ENCODE peak calls at places on chromosomes 7 and 10, in seven cellular contexts. V is H9, N is ovary, M is GM23248, E is OCI-LY7, U is aorta, P is uterus. L is an unnamed sample.

GRCh38 chr7:41451826-41452225 is 251.1 kb downstream of the INHBA start:
- DNase-seq in V (no peak), N (no peak), M (peak; percentile 36), E (no peak), U (no peak), P (no peak), L (no peak)

GRCh38 chr7:108348913-108349312 is 107.3 kb downstream of the NRCAM start:
- DNase-seq in V (no peak), N (no peak), M (peak; percentile 83), E (no peak), U (no peak), P (no peak), L (no peak)

GRCh38 chr7:66099551-66100407 is 14.9 kb upstream of the CRCP start:
- DNase-seq in V (peak; percentile 82), N (peak; percentile 84), M (peak; percentile 87), E (peak; percentile 48), U (peak; percentile 80), P (peak; percentile 87), L (peak; percentile 40)

GRCh38 chr7:51029586-51030230 is 247.0 kb upstream of the GRB10 start:
- DNase-seq in V (no peak), N (no peak), M (peak; percentile 91), E (no peak), U (no peak), P (no peak), L (no peak)

GRCh38 chr7:54991341-54991740 is 27.5 kb upstream of the EGFR start:
- DNase-seq in V (no peak), N (no peak), M (no peak), E (no peak), U (no peak), P (no peak), L (no peak)

GRCh38 chr10:24463683-24464426 is 254.9 kb downstream of the KIAA1217 start:
- DNase-seq in V (no peak), N (peak; percentile 28), M (peak; percentile 89), E (no peak), U (no peak), P (peak; percentile 44), L (no peak)

GRCh38 chr10:129339191-129339590 is 127.8 kb upstream of the MGMT start:
- DNase-seq in V (no peak), N (no peak), M (no peak), E (no peak), U (no peak), P (no peak), L (no peak)

GRCh38 chr7:150945171-150945852 is 32.8 kb downstream of the KCNH2 start:
- DNase-seq in V (peak; percentile 27), N (no peak), M (no peak), E (no peak), U (peak; percentile 62), P (no peak), L (no peak)

GRCh38 chr10:112794201-112794600 is 155.8 kb upstream of the TCF7L2 start:
- DNase-seq in V (no peak), N (no peak), M (no peak), E (no peak), U (no peak), P (no peak), L (no peak)

GRCh38 chr10:63561421-63561820 is 40.2 kb downstream of the REEP3 start:
- DNase-seq in V (no peak), N (no peak), M (no peak), E (no peak), U (no peak), P (no peak), L (no peak)

GRCh38 chr10:114404171-114405010 is at the start of gene AFAP1L2:
- DNase-seq in V (peak; percentile 58), N (peak; percentile 64), M (peak; percentile 35), E (no peak), U (peak; percentile 81), P (peak; percentile 45), L (no peak)

GRCh38 chr10:100874702-100875483 is 37.9 kb upstream of the SLF2 start:
- DNase-seq in V (no peak), N (no peak), M (no peak), E (no peak), U (peak; percentile 49), P (no peak), L (no peak)

GRCh38 chr10:46325021-46325420 is 38.2 kb downstream of the ANTXRL start:
- DNase-seq in V (no peak), N (no peak), M (peak; percentile 43), E (peak; percentile 36), U (no peak), P (no peak), L (no peak)

GRCh38 chr7:146057958-146058357 is 58.6 kb upstream of the CNTNAP2 start:
- DNase-seq in V (no peak), N (no peak), M (no peak), E (no peak), U (no peak), P (no peak), L (no peak)

GRCh38 chr7:134318443-134318842 is 1.7 kb upstream of the SLC35B4 start:
- DNase-seq in V (no peak), N (no peak), M (peak; percentile 27), E (no peak), U (no peak), P (no peak), L (no peak)

GRCh38 chr10:21399392-21400015 is 126.0 kb downstream of the SKIDA1 start:
- DNase-seq in V (no peak), N (no peak), M (peak; percentile 91), E (no peak), U (no peak), P (peak; percentile 15), L (no peak)

GRCh38 chr7:121021266-121021969 is 32.9 kb downstream of the CPED1 start:
- DNase-seq in V (no peak), N (no peak), M (no peak), E (no peak), U (no peak), P (no peak), L (no peak)
- H3K4me1 ChIP-seq in V (no peaks in the 10 kb centered on the region), N (peaks cover 2% of the 10 kb centered on the region), M (peaks cover 64% of the 10 kb centered on the region), E (no peaks in the 10 kb centered on the region), U (no peaks in the 10 kb centered on the region), P (peaks cover 12% of the 10 kb centered on the region), L (peaks cover 77% of the 10 kb centered on the region)

DNA sequence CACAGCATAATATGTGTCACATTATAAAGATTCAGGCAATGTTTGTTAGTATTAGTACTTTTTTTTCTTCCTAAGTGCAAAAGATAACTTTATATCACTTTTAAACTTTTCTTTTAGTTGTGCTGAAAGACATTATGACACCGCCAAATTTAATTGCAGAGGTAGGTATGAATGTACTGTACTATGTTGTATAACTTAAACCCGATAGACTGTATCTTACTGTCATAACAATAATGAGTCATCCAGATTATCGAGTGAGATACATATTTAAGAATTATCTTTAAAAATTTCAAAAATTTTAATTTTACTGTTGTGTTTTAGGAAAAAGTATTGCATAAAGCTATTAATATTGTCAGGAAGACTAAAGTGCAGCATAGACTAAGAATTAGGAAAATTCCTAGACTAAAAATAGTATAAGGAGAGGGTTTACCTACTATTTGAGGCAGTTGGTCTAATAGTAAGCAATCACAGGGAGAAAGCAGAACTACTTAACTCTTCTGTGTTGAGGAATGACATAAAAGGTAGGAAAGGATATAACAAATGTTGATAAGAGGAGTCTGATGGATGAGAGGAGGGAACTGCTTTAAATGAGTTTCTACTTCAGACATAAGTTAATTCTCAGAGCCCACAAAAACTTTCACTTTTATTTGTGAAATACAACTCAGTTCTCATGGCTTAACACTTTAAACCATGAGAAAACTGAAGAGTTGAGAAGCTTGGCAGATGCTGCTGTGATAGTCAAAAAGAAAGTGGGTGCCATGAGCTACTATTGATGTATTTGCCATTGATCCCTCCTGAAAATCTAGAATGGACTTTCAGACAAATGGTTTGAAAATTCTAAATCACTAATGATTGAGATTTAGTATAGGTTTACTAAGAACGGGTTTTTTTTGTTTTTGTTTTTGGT is 67.8 kb downstream of the PTEN start:
- DNase-seq in V (no peak), N (no peak), M (no peak), E (no peak), U (no peak), P (no peak), L (no peak)
- H3K4me1 ChIP-seq in V (peaks cover 4% of the 10 kb centered on the region), N (peaks cover 4% of the 10 kb centered on the region), M (peaks cover 78% of the 10 kb centered on the region), E (peaks cover 25% of the 10 kb centered on the region), U (peaks cover 2% of the 10 kb centered on the region), P (peaks cover 6% of the 10 kb centered on the region), L (peaks cover 73% of the 10 kb centered on the region)

GRCh38 chr7:130881799-130882141 is 147.8 kb upstream of the KLF14 start:
- DNase-seq in V (no peak), N (no peak), M (peak; percentile 16), E (no peak), U (no peak), P (no peak), L (no peak)

GRCh38 chr7:130879191-130879590 is 145.2 kb upstream of the KLF14 start:
- DNase-seq in V (no peak), N (no peak), M (peak; percentile 46), E (no peak), U (no peak), P (no peak), L (no peak)

GRCh38 chr7:130880668-130881067 is 146.7 kb upstream of the KLF14 start:
- DNase-seq in V (no peak), N (no peak), M (peak; percentile 38), E (no peak), U (no peak), P (no peak), L (no peak)

GRCh38 chr7:130882396-130882795 is 148.4 kb upstream of the KLF14 start:
- DNase-seq in V (no peak), N (no peak), M (peak; percentile 60), E (no peak), U (no peak), P (no peak), L (no peak)

GRCh38 chr7:130881091-130881798 is 147.2 kb upstream of the KLF14 start:
- DNase-seq in V (no peak), N (no peak), M (peak; percentile 19), E (no peak), U (no peak), P (no peak), L (no peak)
- H3K4me1 ChIP-seq in V (peaks cover 6% of the 10 kb centered on the region), N (peaks cover 2% of the 10 kb centered on the region), M (peaks cover 77% of the 10 kb centered on the region), E (no peaks in the 10 kb centered on the region), U (peaks cover 2% of the 10 kb centered on the region), P (no peaks in the 10 kb centered on the region), L (peaks cover 40% of the 10 kb centered on the region)

GRCh38 chr10:97596101-97597055 is 6.9 kb downstream of the C10orf62 start:
- DNase-seq in V (no peak), N (peak; percentile 58), M (peak; percentile 96), E (no peak), U (no peak), P (peak; percentile 82), L (peak; percentile 79)

GRCh38 chr10:97598407-97599271 is 9.1 kb downstream of the C10orf62 start:
- DNase-seq in V (no peak), N (no peak), M (no peak), E (no peak), U (no peak), P (no peak), L (no peak)

GRCh38 chr10:97600616-97601015 is 11.1 kb downstream of the C10orf62 start:
- DNase-seq in V (no peak), N (no peak), M (no peak), E (no peak), U (no peak), P (no peak), L (no peak)

GRCh38 chr10:97599272-97599619 is 9.7 kb downstream of the C10orf62 start:
- DNase-seq in V (no peak), N (no peak), M (no peak), E (no peak), U (no peak), P (no peak), L (no peak)

DNA sequence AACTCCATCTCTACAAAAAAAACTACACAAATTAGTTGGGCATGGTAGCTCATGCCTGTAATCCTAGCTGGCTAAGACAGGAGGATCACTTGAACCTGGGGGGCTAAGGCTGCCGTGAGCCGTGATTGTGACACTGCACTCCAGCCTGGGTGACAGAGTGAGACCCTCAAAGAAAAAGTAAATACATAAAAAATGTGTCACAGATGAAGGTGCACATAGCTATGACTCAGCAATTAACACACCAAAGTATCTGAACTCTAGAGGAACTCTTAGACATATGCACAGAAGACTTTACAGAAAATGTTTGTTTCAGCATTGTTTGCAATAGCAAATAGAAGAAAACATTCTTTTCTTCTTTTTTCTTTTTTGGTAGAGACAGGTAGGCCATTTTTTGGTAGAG is 8.3 kb downstream of the C10orf62 start:
- DNase-seq in V (no peak), N (no peak), M (peak; percentile 17), E (no peak), U (no peak), P (no peak), L (no peak)
- H3K4me1 ChIP-seq in V (no peaks in the 10 kb centered on the region), N (peaks cover 2% of the 10 kb centered on the region), M (peaks cover 26% of the 10 kb centered on the region), E (no peaks in the 10 kb centered on the region), U (no peaks in the 10 kb centered on the region), P (peaks cover 16% of the 10 kb centered on the region), L (peaks cover 50% of the 10 kb centered on the region)

L was measured in heart right ventricle.